ENCODE peak calls at places on chromosomes 13 and 19, in four cellular contexts. One of them, this sample, is unnamed.

GRCh38 chr13:101916108-101916757 is 463.8 kb downstream of the ITGBL1 start:
- DNase-seq in suprapubic skin: no peak
- DNase-seq in Calu3: no peak
- DNase-seq in fibroblast of lung: peak
- DNase-seq in this sample: peak

GRCh38 chr19:862529-863304 is 3.3 kb downstream of the CFD start:
- DNase-seq in fibroblast of lung: peak
- DNase-seq in suprapubic skin: no peak
- DNase-seq in Calu3: peak
- DNase-seq in this sample: peak

GRCh38 chr13:76723551-76724232 is 162.5 kb downstream of the KCTD12 start:
- DNase-seq in suprapubic skin: no peak
- DNase-seq in fibroblast of lung: peak
- DNase-seq in Calu3: no peak
- DNase-seq in this sample: no peak

GRCh38 chr13:99721606-99722384 is 220.5 kb downstream of the TM9SF2 start:
- DNase-seq in Calu3: no peak
- DNase-seq in fibroblast of lung: no peak
- DNase-seq in suprapubic skin: peak
- DNase-seq in this sample: no peak

GRCh38 chr19:18924684-18925213 is 5.2 kb downstream of the DDX49 start:
- DNase-seq in suprapubic skin: peak
- DNase-seq in fibroblast of lung: no peak
- DNase-seq in Calu3: no peak
- DNase-seq in this sample: no peak

GRCh38 chr13:73741111-73741510 is 393.1 kb downstream of the KLF12 start:
- DNase-seq in fibroblast of lung: no peak
- DNase-seq in suprapubic skin: no peak
- DNase-seq in Calu3: no peak
- DNase-seq in this sample: no peak

GRCh38 chr19:13064092-13064489 is 38.6 kb downstream of the LYL1 start:
- DNase-seq in fibroblast of lung: no peak
- DNase-seq in suprapubic skin: no peak
- DNase-seq in Calu3: no peak
- DNase-seq in this sample: no peak

GRCh38 chr19:17766543-17767131 is 15.4 kb downstream of the FCHO1 start:
- DNase-seq in suprapubic skin: peak
- DNase-seq in Calu3: peak
- DNase-seq in fibroblast of lung: peak
- DNase-seq in this sample: peak

GRCh38 chr13:44474122-44474910 is 100.7 kb downstream of the SERP2 start:
- DNase-seq in Calu3: peak
- DNase-seq in suprapubic skin: no peak
- DNase-seq in fibroblast of lung: peak
- DNase-seq in this sample: no peak

GRCh38 chr19:45119582-45119981 is 26.6 kb downstream of the PPP1R37 start:
- DNase-seq in fibroblast of lung: no peak
- DNase-seq in Calu3: no peak
- DNase-seq in suprapubic skin: no peak
- DNase-seq in this sample: no peak

GRCh38 chr13:36981156-36981743 is 17.9 kb downstream of the ALG5 start:
- DNase-seq in Calu3: no peak
- DNase-seq in suprapubic skin: no peak
- DNase-seq in fibroblast of lung: peak
- DNase-seq in this sample: no peak

GRCh38 chr19:17089238-17089637 is 13.7 kb downstream of the MYO9B start:
- DNase-seq in fibroblast of lung: peak
- DNase-seq in suprapubic skin: no peak
- DNase-seq in Calu3: no peak
- DNase-seq in this sample: no peak

GRCh38 chr13:85141425-85141824 is 657.8 kb downstream of the SLITRK6 start:
- DNase-seq in fibroblast of lung: peak
- DNase-seq in suprapubic skin: no peak
- DNase-seq in Calu3: no peak
- DNase-seq in this sample: no peak

GRCh38 chr13:41017153-41017552 is 2.0 kb downstream of the ELF1 start:
- DNase-seq in suprapubic skin: no peak
- DNase-seq in fibroblast of lung: no peak
- DNase-seq in Calu3: peak
- DNase-seq in this sample: no peak

GRCh38 chr13:24742294-24742693 is 21.7 kb upstream of the RNF17 start:
- DNase-seq in fibroblast of lung: no peak
- DNase-seq in suprapubic skin: no peak
- DNase-seq in Calu3: no peak
- DNase-seq in this sample: no peak

GRCh38 chr13:32947886-32948285 is 68.3 kb upstream of the KL start:
- DNase-seq in Calu3: no peak
- DNase-seq in fibroblast of lung: no peak
- DNase-seq in suprapubic skin: no peak
- DNase-seq in this sample: peak

GRCh38 chr19:45917421-45918091 is 3.0 kb upstream of the NANOS2 start:
- DNase-seq in suprapubic skin: no peak
- DNase-seq in fibroblast of lung: no peak
- DNase-seq in Calu3: no peak
- DNase-seq in this sample: no peak

GRCh38 chr13:73696713-73697112 is 437.5 kb downstream of the KLF12 start:
- DNase-seq in suprapubic skin: no peak
- DNase-seq in Calu3: no peak
- DNase-seq in fibroblast of lung: no peak
- DNase-seq in this sample: no peak

GRCh38 chr13:33353210-33353609 is 67.7 kb upstream of the STARD13 start:
- DNase-seq in fibroblast of lung: no peak
- DNase-seq in suprapubic skin: no peak
- DNase-seq in Calu3: no peak
- DNase-seq in this sample: no peak

GRCh38 chr13:109869312-109870237 is 83.2 kb upstream of the IRS2 start:
- DNase-seq in suprapubic skin: peak
- DNase-seq in Calu3: no peak
- DNase-seq in fibroblast of lung: peak
- DNase-seq in this sample: no peak
- TF ChIP-seq CTCF in suprapubic skin: no peak
- TF ChIP-seq CTCF in Calu3: no peak
- TF ChIP-seq CTCF in fibroblast of lung: peak
- TF ChIP-seq CTCF in this sample: no peak

GRCh38 chr19:55096061-55096701 is 20.5 kb downstream of the EPS8L1 start:
- DNase-seq in Calu3: no peak
- DNase-seq in suprapubic skin: no peak
- DNase-seq in fibroblast of lung: no peak
- DNase-seq in this sample: no peak
- TF ChIP-seq CTCF in Calu3: no peak
- TF ChIP-seq CTCF in suprapubic skin: no peak
- TF ChIP-seq CTCF in fibroblast of lung: no peak
- TF ChIP-seq CTCF in this sample: no peak

DNA sequence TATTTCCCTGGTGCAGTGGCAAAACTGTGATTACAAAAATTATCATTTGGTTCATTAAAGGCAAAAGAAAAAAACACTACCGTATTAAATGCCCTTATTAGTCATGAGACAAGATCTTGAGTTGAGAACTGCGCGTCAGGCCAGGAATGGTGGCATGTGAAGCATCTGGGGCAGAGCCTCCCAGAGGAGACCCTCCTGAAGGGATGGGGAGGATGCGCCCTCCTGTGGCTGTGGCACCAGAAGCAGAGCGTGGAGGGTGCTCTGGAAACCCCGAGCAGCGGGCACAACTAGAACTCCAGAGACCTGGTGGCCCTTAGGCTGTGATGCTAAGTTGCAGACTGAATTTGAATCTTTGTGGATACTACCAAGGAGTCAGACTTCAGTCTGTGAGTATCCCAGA is 11.5 kb downstream of the CUL4A start:
- DNase-seq in fibroblast of lung: peak
- DNase-seq in suprapubic skin: no peak
- DNase-seq in Calu3: no peak
- DNase-seq in this sample: no peak
- TF ChIP-seq CTCF in fibroblast of lung: peak
- TF ChIP-seq CTCF in suprapubic skin: no peak
- TF ChIP-seq CTCF in Calu3: no peak
- TF ChIP-seq CTCF in this sample: no peak

GRCh38 chr19:10962863-10963262 is 2.0 kb downstream of the SMARCA4 start:
- DNase-seq in Calu3: no peak
- DNase-seq in fibroblast of lung: no peak
- DNase-seq in suprapubic skin: no peak
- DNase-seq in this sample: no peak

GRCh38 chr19:10963865-10964264 is 3.0 kb downstream of the SMARCA4 start:
- DNase-seq in suprapubic skin: no peak
- DNase-seq in fibroblast of lung: no peak
- DNase-seq in Calu3: no peak
- DNase-seq in this sample: no peak

GRCh38 chr19:10965398-10965797 is 4.6 kb downstream of the SMARCA4 start:
- DNase-seq in suprapubic skin: no peak
- DNase-seq in fibroblast of lung: no peak
- DNase-seq in Calu3: no peak
- DNase-seq in this sample: no peak

GRCh38 chr19:10966809-10967208 is 6.0 kb downstream of the SMARCA4 start:
- DNase-seq in Calu3: no peak
- DNase-seq in suprapubic skin: no peak
- DNase-seq in fibroblast of lung: no peak
- DNase-seq in this sample: no peak

DNA sequence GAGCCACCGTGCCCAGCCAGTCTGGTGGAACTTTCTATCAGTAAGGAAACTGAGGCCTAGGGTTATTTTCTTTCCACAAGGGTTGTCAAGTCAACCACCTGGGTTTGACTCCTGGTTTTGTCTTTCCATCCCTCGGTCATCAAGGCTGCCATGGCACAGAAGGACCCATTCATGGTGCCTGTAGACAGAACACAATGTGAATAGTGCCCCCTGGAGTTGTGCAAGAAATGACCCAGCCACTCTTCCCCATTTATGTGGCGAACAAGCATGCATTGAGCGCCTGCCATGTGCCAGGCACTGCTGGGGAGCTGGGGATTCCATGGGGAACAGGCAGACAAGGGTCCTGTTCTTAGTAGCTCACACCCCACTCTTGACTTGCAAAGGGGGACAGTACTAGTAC is 4.1 kb downstream of the SMARCA4 start:
- DNase-seq in Calu3: no peak
- DNase-seq in fibroblast of lung: no peak
- DNase-seq in suprapubic skin: no peak
- DNase-seq in this sample: no peak
- TF ChIP-seq CTCF in Calu3: no peak
- TF ChIP-seq CTCF in fibroblast of lung: no peak
- TF ChIP-seq CTCF in suprapubic skin: no peak
- TF ChIP-seq CTCF in this sample: no peak

GRCh38 chr13:111505175-111505777 is 184.8 kb downstream of the TEX29 start:
- DNase-seq in fibroblast of lung: no peak
- DNase-seq in Calu3: no peak
- DNase-seq in suprapubic skin: peak
- DNase-seq in this sample: peak
- TF ChIP-seq CTCF in fibroblast of lung: peak
- TF ChIP-seq CTCF in Calu3: no peak
- TF ChIP-seq CTCF in suprapubic skin: no peak
- TF ChIP-seq CTCF in this sample: peak

DNA sequence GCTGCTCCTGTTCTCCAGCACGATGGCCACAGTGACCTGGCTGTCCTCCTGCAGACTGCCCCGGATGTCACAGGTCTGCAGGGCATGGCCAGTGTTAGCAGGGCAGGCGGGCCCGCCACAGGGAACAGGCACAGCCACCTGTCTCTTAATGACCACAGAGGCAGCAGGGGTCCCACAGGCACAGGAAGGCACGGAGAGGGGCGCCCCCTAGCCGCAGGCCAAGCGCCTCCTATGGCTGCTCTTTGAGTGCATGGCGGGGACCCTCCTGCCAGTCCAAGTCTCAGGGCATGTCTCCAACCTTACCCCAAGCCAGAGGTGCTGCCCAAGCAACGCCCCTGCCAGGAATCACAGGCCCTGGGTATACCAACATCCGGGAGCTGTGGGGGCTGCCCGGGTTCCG is 14.1 kb downstream of the IZUMO4 start:
- DNase-seq in Calu3: no peak
- DNase-seq in suprapubic skin: no peak
- DNase-seq in fibroblast of lung: no peak
- DNase-seq in this sample: no peak
- TF ChIP-seq CTCF in Calu3: no peak
- TF ChIP-seq CTCF in suprapubic skin: no peak
- TF ChIP-seq CTCF in fibroblast of lung: no peak
- TF ChIP-seq CTCF in this sample: no peak

This sample was measured in endothelial cell.